ENCODE peak calls at places on chromosomes 12 and 14, in ten cellular contexts. Q is AG09309; Y is GM13977; R is amniotic epithelial cell; D is CD4-positive, alpha-beta T cell; X is Calu3; O is fibroblast of the aortic adventitia; T is anterior cingulate cortex; P is upper lobe of right lung; L is NCI-H187. E is an unnamed sample.

GRCh38 chr14:70642313-70643235 is 858 bp downstream of the TTC9 start:
- DNase-seq in R (no peak), Y (peak), D (peak), P (peak), L (peak), Q (no peak), O (no peak), X (peak), T (no peak), E (no peak)

GRCh38 chr12:59649203-59649602 is 53.4 kb downstream of the SLC16A7 start:
- DNase-seq in O (no peak), P (no peak), R (peak), Y (no peak), Q (no peak), T (no peak), X (peak), L (no peak), D (no peak), E (no peak)

GRCh38 chr12:110201995-110202394 is 77.8 kb downstream of the IFT81 start:
- DNase-seq in X (no peak), Y (no peak), L (no peak), O (no peak), T (no peak), R (no peak), Q (no peak), D (no peak), P (no peak), E (no peak)

GRCh38 chr12:75890141-75890540 is 141.4 kb downstream of the PHLDA1 start:
- DNase-seq in R (no peak), X (no peak), D (no peak), L (no peak), O (peak), Q (no peak), Y (no peak), P (no peak), T (no peak), E (no peak)

GRCh38 chr12:101783150-101783549 is 43.9 kb upstream of the SYCP3 start:
- DNase-seq in Q (no peak), R (no peak), D (no peak), L (no peak), Y (no peak), X (no peak), T (no peak), P (no peak), O (no peak), E (no peak)

GRCh38 chr12:128911861-128912260 is 58.6 kb downstream of the GLT1D1 start:
- DNase-seq in Y (no peak), R (no peak), T (no peak), X (no peak), D (no peak), P (no peak), Q (no peak), O (no peak), L (no peak), E (no peak)

GRCh38 chr12:89251326-89252237 is 100.7 kb downstream of the DUSP6 start:
- DNase-seq in T (no peak), X (no peak), D (no peak), Y (no peak), R (no peak), Q (no peak), L (no peak), P (no peak), O (no peak), E (no peak)

GRCh38 chr12:754238-754816 is 1.9 kb downstream of the WNK1 start:
- DNase-seq in X (no peak), R (no peak), T (no peak), Q (no peak), P (no peak), O (peak), Y (no peak), L (no peak), D (no peak), E (no peak)

GRCh38 chr12:62714409-62715075 is 220.4 kb downstream of the PPM1H start:
- DNase-seq in X (no peak), O (peak), R (no peak), P (no peak), Y (no peak), Q (no peak), L (no peak), D (no peak), T (no peak), E (no peak)

GRCh38 chr12:112537710-112538396 is 119.1 kb downstream of the PTPN11 start:
- DNase-seq in P (no peak), Q (no peak), X (peak), O (no peak), T (no peak), L (no peak), D (no peak), R (peak), Y (no peak), E (peak)

GRCh38 chr14:67251573-67252226 is 10.5 kb downstream of the PALS1 start:
- DNase-seq in Q (no peak), P (no peak), D (no peak), T (no peak), O (peak), Y (no peak), L (no peak), R (peak), X (peak), E (no peak)

GRCh38 chr14:33676135-33676566 is 274.7 kb downstream of the EGLN3 start:
- DNase-seq in Q (no peak), Y (no peak), O (peak), D (no peak), P (no peak), T (peak), L (peak), R (peak), X (peak), E (no peak)

GRCh38 chr14:92501891-92502351 is 11.7 kb upstream of the RIN3 start:
- DNase-seq in T (no peak), L (no peak), Q (peak), P (no peak), D (no peak), Y (no peak), O (peak), X (no peak), R (peak), E (no peak)